ENCODE peak calls at places on chromosomes 2 and 18, in nine cellular contexts. One of them, this sample, is unnamed.
A peak's percentile ranks its signal among the peaks of the same experiment; 100 is the strongest.

GRCh38 chr2:165376571-165376975 is 92.9 kb upstream of the CSRNP3 start:
- DNase-seq in A549: no peak
- DNase-seq in GM23248: no peak
- DNase-seq in PC-9: no peak
- DNase-seq in K562: no peak
- DNase-seq in HCT116: no peak
- DNase-seq in OCI-LY7: no peak
- DNase-seq in astrocyte: no peak
- DNase-seq in DND-41: no peak
- DNase-seq in this sample: no peak

GRCh38 chr18:80147037-80147417 is 38.0 kb downstream of the ADNP2 start:
- DNase-seq in A549: no peak
- DNase-seq in GM23248: peak; percentile 51
- DNase-seq in PC-9: no peak
- DNase-seq in K562: no peak
- DNase-seq in HCT116: no peak
- DNase-seq in OCI-LY7: no peak
- DNase-seq in astrocyte: no peak
- DNase-seq in DND-41: no peak
- DNase-seq in this sample: no peak

GRCh38 chr2:64649626-64650025 is 4.1 kb downstream of the SERTAD2 start:
- DNase-seq in A549: no peak
- DNase-seq in GM23248: peak; percentile 54
- DNase-seq in PC-9: peak; percentile 88
- DNase-seq in K562: no peak
- DNase-seq in HCT116: no peak
- DNase-seq in OCI-LY7: no peak
- DNase-seq in astrocyte: no peak
- DNase-seq in DND-41: no peak
- DNase-seq in this sample: no peak

GRCh38 chr2:62774555-62775366 is 69.2 kb downstream of the EHBP1 start:
- DNase-seq in A549: peak; percentile 83
- DNase-seq in GM23248: peak; percentile 72
- DNase-seq in PC-9: peak; percentile 54
- DNase-seq in K562: peak; percentile 25
- DNase-seq in HCT116: peak; percentile 49
- DNase-seq in OCI-LY7: peak; percentile 47
- DNase-seq in astrocyte: peak; percentile 61
- DNase-seq in DND-41: no peak
- DNase-seq in this sample: no peak

GRCh38 chr18:7598167-7599062 is 31.3 kb downstream of the PTPRM start:
- DNase-seq in A549: no peak
- DNase-seq in GM23248: peak; percentile 65
- DNase-seq in PC-9: peak; percentile 38
- DNase-seq in K562: no peak
- DNase-seq in HCT116: no peak
- DNase-seq in OCI-LY7: no peak
- DNase-seq in astrocyte: peak; percentile 64
- DNase-seq in DND-41: no peak
- DNase-seq in this sample: peak; percentile 73

GRCh38 chr2:239369631-239370161 is 31.1 kb downstream of the HDAC4 start:
- DNase-seq in A549: no peak
- DNase-seq in GM23248: no peak
- DNase-seq in PC-9: no peak
- DNase-seq in K562: no peak
- DNase-seq in HCT116: no peak
- DNase-seq in OCI-LY7: peak; percentile 73
- DNase-seq in astrocyte: no peak
- DNase-seq in DND-41: peak; percentile 87
- DNase-seq in this sample: no peak

GRCh38 chr2:119491776-119492525 is 32.3 kb downstream of the SCTR start:
- DNase-seq in A549: peak; percentile 74
- DNase-seq in GM23248: peak; percentile 85
- DNase-seq in PC-9: peak; percentile 97
- DNase-seq in K562: no peak
- DNase-seq in HCT116: peak; percentile 49
- DNase-seq in OCI-LY7: no peak
- DNase-seq in astrocyte: peak; percentile 93
- DNase-seq in DND-41: no peak
- DNase-seq in this sample: peak; percentile 94

GRCh38 chr2:66472225-66472843 is 37.4 kb downstream of the MEIS1 start:
- DNase-seq in A549: no peak
- DNase-seq in GM23248: no peak
- DNase-seq in PC-9: no peak
- DNase-seq in K562: no peak
- DNase-seq in HCT116: no peak
- DNase-seq in OCI-LY7: no peak
- DNase-seq in astrocyte: no peak
- DNase-seq in DND-41: no peak
- DNase-seq in this sample: no peak

GRCh38 chr2:31467426-31467825 is 52.9 kb upstream of the XDH start:
- DNase-seq in A549: no peak
- DNase-seq in GM23248: no peak
- DNase-seq in PC-9: peak; percentile 88
- DNase-seq in K562: no peak
- DNase-seq in HCT116: no peak
- DNase-seq in OCI-LY7: no peak
- DNase-seq in astrocyte: no peak
- DNase-seq in DND-41: no peak
- DNase-seq in this sample: no peak

GRCh38 chr18:31217455-31217854 is 54.8 kb upstream of the DSC1 start:
- DNase-seq in A549: no peak
- DNase-seq in GM23248: no peak
- DNase-seq in PC-9: no peak
- DNase-seq in K562: no peak
- DNase-seq in HCT116: no peak
- DNase-seq in OCI-LY7: no peak
- DNase-seq in astrocyte: no peak
- DNase-seq in DND-41: no peak
- DNase-seq in this sample: no peak

GRCh38 chr2:182650704-182651103 is 65.4 kb upstream of the DNAJC10 start:
- DNase-seq in A549: peak; percentile 53
- DNase-seq in GM23248: peak; percentile 74
- DNase-seq in PC-9: peak; percentile 74
- DNase-seq in K562: no peak
- DNase-seq in HCT116: peak; percentile 40
- DNase-seq in OCI-LY7: peak; percentile 36
- DNase-seq in astrocyte: peak; percentile 38
- DNase-seq in DND-41: no peak
- DNase-seq in this sample: peak; percentile 56

DNA sequence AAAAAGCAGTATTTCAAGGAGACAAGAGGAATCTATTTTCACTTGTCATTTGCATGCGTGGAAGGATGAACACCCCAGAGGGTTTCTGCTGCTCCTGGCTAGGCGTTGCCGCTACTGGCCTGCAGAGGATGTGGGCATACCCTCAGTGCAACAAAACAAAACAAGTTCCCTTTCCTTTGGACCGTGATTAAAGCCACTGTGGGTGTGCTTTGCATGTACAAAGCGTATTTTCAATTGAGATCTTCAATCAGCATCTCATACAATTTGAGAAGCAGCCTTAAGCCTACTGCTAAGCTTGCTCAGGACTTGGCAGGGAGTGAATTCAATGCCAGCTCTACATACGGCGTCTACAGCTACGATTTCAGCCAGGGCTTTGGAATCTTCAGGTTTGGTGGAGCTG is 298.4 kb downstream of the LPIN1 start:
- DNase-seq in A549: no peak
- DNase-seq in GM23248: no peak
- DNase-seq in PC-9: no peak
- DNase-seq in K562: no peak
- DNase-seq in HCT116: no peak
- DNase-seq in OCI-LY7: peak; percentile 88
- DNase-seq in astrocyte: no peak
- DNase-seq in DND-41: peak; percentile 55
- DNase-seq in this sample: no peak
- H3K4me2 ChIP-seq in A549: no peak overlapping the region
- H3K4me2 ChIP-seq in GM23248: no peak overlapping the region
- H3K4me2 ChIP-seq in PC-9: no peak overlapping the region
- H3K4me2 ChIP-seq in K562: no peak overlapping the region
- H3K4me2 ChIP-seq in HCT116: no peak overlapping the region
- H3K4me2 ChIP-seq in OCI-LY7: peak overlapping the region; percentile 91
- H3K4me2 ChIP-seq in astrocyte: no peak overlapping the region
- H3K4me2 ChIP-seq in DND-41: no peak overlapping the region
- H3K4me2 ChIP-seq in this sample: no peak overlapping the region

GRCh38 chr2:149586063-149586462 is 1.5 kb downstream of the MMADHC start:
- DNase-seq in A549: no peak
- DNase-seq in GM23248: no peak
- DNase-seq in PC-9: no peak
- DNase-seq in K562: peak; percentile 28
- DNase-seq in HCT116: no peak
- DNase-seq in OCI-LY7: peak; percentile 25
- DNase-seq in astrocyte: no peak
- DNase-seq in DND-41: no peak
- DNase-seq in this sample: no peak

GRCh38 chr2:149587950-149588487 is 444 bp upstream of the MMADHC start:
- DNase-seq in A549: no peak
- DNase-seq in GM23248: peak; percentile 22
- DNase-seq in PC-9: no peak
- DNase-seq in K562: no peak
- DNase-seq in HCT116: no peak
- DNase-seq in OCI-LY7: no peak
- DNase-seq in astrocyte: no peak
- DNase-seq in DND-41: no peak
- DNase-seq in this sample: no peak

GRCh38 chr2:149586898-149587219 is 716 bp downstream of the MMADHC start:
- DNase-seq in A549: no peak
- DNase-seq in GM23248: no peak
- DNase-seq in PC-9: no peak
- DNase-seq in K562: no peak
- DNase-seq in HCT116: no peak
- DNase-seq in OCI-LY7: no peak
- DNase-seq in astrocyte: no peak
- DNase-seq in DND-41: no peak
- DNase-seq in this sample: no peak

GRCh38 chr2:149587220-149587949 is at the start of gene MMADHC:
- DNase-seq in A549: peak; percentile 97
- DNase-seq in GM23248: peak; percentile 99
- DNase-seq in PC-9: peak; percentile 87
- DNase-seq in K562: peak; percentile 94
- DNase-seq in HCT116: peak; percentile 92
- DNase-seq in OCI-LY7: peak; percentile 97
- DNase-seq in astrocyte: peak; percentile 92
- DNase-seq in DND-41: peak; percentile 94
- DNase-seq in this sample: peak; percentile 62

GRCh38 chr2:149585317-149585885 is 2.2 kb downstream of the MMADHC start:
- DNase-seq in A549: no peak
- DNase-seq in GM23248: no peak
- DNase-seq in PC-9: no peak
- DNase-seq in K562: no peak
- DNase-seq in HCT116: no peak
- DNase-seq in OCI-LY7: no peak
- DNase-seq in astrocyte: no peak
- DNase-seq in DND-41: no peak
- DNase-seq in this sample: no peak
- H3K4me3 ChIP-seq in A549: peak overlapping the region; percentile 80
- H3K4me3 ChIP-seq in GM23248: peak overlapping the region; percentile 92
- H3K4me3 ChIP-seq in PC-9: peak overlapping the region; percentile 99
- H3K4me3 ChIP-seq in K562: peak overlapping the region; percentile 67
- H3K4me3 ChIP-seq in HCT116: no peak overlapping the region
- H3K4me3 ChIP-seq in OCI-LY7: peak overlapping the region; percentile 94
- H3K4me3 ChIP-seq in astrocyte: peak overlapping the region; percentile 98
- H3K4me3 ChIP-seq in DND-41: peak overlapping the region; percentile 64
- H3K4me3 ChIP-seq in this sample: peak overlapping the region; percentile 44

GRCh38 chr2:26692814-26693286 is 328 bp downstream of the KCNK3 start:
- DNase-seq in A549: peak; percentile 25
- DNase-seq in GM23248: peak; percentile 61
- DNase-seq in PC-9: no peak
- DNase-seq in K562: no peak
- DNase-seq in HCT116: no peak
- DNase-seq in OCI-LY7: no peak
- DNase-seq in astrocyte: peak; percentile 50
- DNase-seq in DND-41: no peak
- DNase-seq in this sample: no peak

GRCh38 chr2:26694001-26694400 is 1.5 kb downstream of the KCNK3 start:
- DNase-seq in A549: no peak
- DNase-seq in GM23248: no peak
- DNase-seq in PC-9: no peak
- DNase-seq in K562: no peak
- DNase-seq in HCT116: no peak
- DNase-seq in OCI-LY7: no peak
- DNase-seq in astrocyte: no peak
- DNase-seq in DND-41: no peak
- DNase-seq in this sample: peak; percentile 47

GRCh38 chr2:26697425-26697824 is 4.9 kb downstream of the KCNK3 start:
- DNase-seq in A549: no peak
- DNase-seq in GM23248: no peak
- DNase-seq in PC-9: no peak
- DNase-seq in K562: no peak
- DNase-seq in HCT116: no peak
- DNase-seq in OCI-LY7: no peak
- DNase-seq in astrocyte: no peak
- DNase-seq in DND-41: no peak
- DNase-seq in this sample: no peak

GRCh38 chr2:26693287-26693849 is 846 bp downstream of the KCNK3 start:
- DNase-seq in A549: no peak
- DNase-seq in GM23248: no peak
- DNase-seq in PC-9: no peak
- DNase-seq in K562: no peak
- DNase-seq in HCT116: no peak
- DNase-seq in OCI-LY7: no peak
- DNase-seq in astrocyte: no peak
- DNase-seq in DND-41: no peak
- DNase-seq in this sample: peak; percentile 90

GRCh38 chr2:26696352-26696816 is 3.9 kb downstream of the KCNK3 start:
- DNase-seq in A549: peak; percentile 87
- DNase-seq in GM23248: peak; percentile 98
- DNase-seq in PC-9: peak; percentile 94
- DNase-seq in K562: no peak
- DNase-seq in HCT116: peak; percentile 88
- DNase-seq in OCI-LY7: no peak
- DNase-seq in astrocyte: peak; percentile 97
- DNase-seq in DND-41: no peak
- DNase-seq in this sample: peak; percentile 98
- H3K4me2 ChIP-seq in A549: peak overlapping the region; percentile 41
- H3K4me2 ChIP-seq in GM23248: no peak overlapping the region
- H3K4me2 ChIP-seq in PC-9: peak overlapping the region; percentile 50
- H3K4me2 ChIP-seq in K562: no peak overlapping the region
- H3K4me2 ChIP-seq in HCT116: peak overlapping the region; percentile 62
- H3K4me2 ChIP-seq in OCI-LY7: no peak overlapping the region
- H3K4me2 ChIP-seq in astrocyte: peak overlapping the region; percentile 69
- H3K4me2 ChIP-seq in DND-41: no peak overlapping the region
- H3K4me2 ChIP-seq in this sample: no peak overlapping the region

DNA sequence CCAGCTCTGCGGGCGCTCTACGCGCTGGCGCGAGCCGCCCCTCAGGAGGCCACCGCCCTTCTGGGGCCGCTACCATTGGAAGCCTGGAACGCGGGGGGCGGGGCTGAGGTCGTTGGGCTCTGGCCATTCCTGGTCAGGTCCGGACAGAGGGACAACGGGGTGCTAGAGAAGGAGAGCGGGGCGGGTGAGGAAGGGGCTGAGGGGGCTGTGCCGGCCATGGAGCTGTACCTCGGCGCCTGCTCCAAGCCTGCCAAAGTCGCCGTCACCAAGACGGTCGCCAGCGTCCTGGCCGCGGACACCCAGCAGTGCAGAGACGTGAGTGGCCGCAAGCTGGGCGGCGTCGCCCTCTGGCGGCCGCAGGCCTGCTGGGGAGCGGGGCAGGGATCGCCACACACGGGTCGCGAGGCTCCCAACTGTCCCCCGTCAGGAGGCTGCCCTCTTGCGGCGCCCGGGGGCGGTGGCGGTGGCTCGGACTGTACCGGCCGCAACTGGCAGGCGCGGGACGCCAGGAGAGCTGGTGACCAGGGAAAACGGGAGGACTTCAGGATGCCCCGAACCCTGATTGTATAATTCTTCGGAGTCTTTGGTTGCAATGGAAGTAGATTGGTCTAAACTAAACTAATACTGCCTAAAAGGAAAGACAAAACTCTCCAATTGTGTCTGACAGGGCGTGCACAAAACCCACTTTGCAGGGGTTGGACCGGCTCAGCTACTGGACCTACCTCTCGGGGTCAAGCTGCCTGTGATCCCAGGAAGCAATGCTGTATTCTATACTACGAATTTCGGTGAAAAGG is at the start of gene FSIP2:
- DNase-seq in A549: no peak
- DNase-seq in GM23248: peak; percentile 47
- DNase-seq in PC-9: no peak
- DNase-seq in K562: peak; percentile 54
- DNase-seq in HCT116: no peak
- DNase-seq in OCI-LY7: no peak
- DNase-seq in astrocyte: peak; percentile 46
- DNase-seq in DND-41: no peak
- DNase-seq in this sample: peak; percentile 91
- H3K4me3 ChIP-seq in A549: no peak within 1 kb of the TSS
- H3K4me3 ChIP-seq in GM23248: peak within 1 kb of the TSS; percentile 41
- H3K4me3 ChIP-seq in PC-9: no peak within 1 kb of the TSS
- H3K4me3 ChIP-seq in K562: peak within 1 kb of the TSS; percentile 25
- H3K4me3 ChIP-seq in HCT116: no peak within 1 kb of the TSS
- H3K4me3 ChIP-seq in OCI-LY7: no peak within 1 kb of the TSS
- H3K4me3 ChIP-seq in astrocyte: peak within 1 kb of the TSS; percentile 51
- H3K4me3 ChIP-seq in DND-41: no peak within 1 kb of the TSS
- H3K4me3 ChIP-seq in this sample: peak within 1 kb of the TSS; percentile 66

This sample was measured in osteoblast.